ENCODE peak calls at places on chromosome 10, in six cellular contexts. S, B, F, H, C and R are unnamed samples.

GRCh38 chr10:104437226-104437625 is 83.6 kb downstream of the CFAP58 start:
- DNase-seq in S (no peak), F (no peak), C (no peak), B (no peak), H (no peak), R (no peak)

GRCh38 chr10:62306663-62307062 is 38.0 kb upstream of the RTKN2 start:
- DNase-seq in C (no peak), S (no peak), F (peak; percentile 21), H (no peak), B (no peak), R (no peak)

GRCh38 chr10:2106641-2107040 is 369.3 kb upstream of the ADARB2 start:
- DNase-seq in C (no peak), F (no peak), H (no peak), B (no peak), S (no peak), R (no peak)

GRCh38 chr10:116385311-116385710 is 42.3 kb upstream of the PNLIPRP3 start:
- DNase-seq in S (no peak), F (no peak), H (no peak), B (no peak), C (no peak), R (no peak)

GRCh38 chr10:17643339-17643754 is 604 bp upstream of the STAM start:
- DNase-seq in B (peak; percentile 25), S (no peak), C (peak; percentile 84), H (no peak), F (peak; percentile 76), R (no peak)

GRCh38 chr10:18822156-18822555 is 162.9 kb downstream of the ARL5B start:
- DNase-seq in B (no peak), H (peak; percentile 3), S (no peak), F (peak; percentile 21), C (no peak), R (no peak)

GRCh38 chr10:7408003-7408493 is 2.8 kb downstream of the SFMBT2 start:
- DNase-seq in H (no peak), B (no peak), C (peak; percentile 72), S (peak; percentile 27), F (peak; percentile 36), R (no peak)

GRCh38 chr10:15491856-15492255 is 120.8 kb upstream of the FAM171A1 start:
- DNase-seq in C (no peak), B (no peak), S (no peak), H (no peak), F (no peak), R (no peak)

GRCh38 chr10:70887804-70888800 is at the start of gene PCBD1:
- DNase-seq in S (peak; percentile 56), B (no peak), F (peak; percentile 54), H (peak; percentile 48), C (peak; percentile 85), R (no peak)

GRCh38 chr10:80855348-80855971 is 317.8 kb downstream of the SH2D4B start:
- DNase-seq in B (no peak), F (no peak), C (no peak), H (peak; percentile 33), S (no peak), R (peak; percentile 18)

GRCh38 chr10:104260775-104261115 is 6.1 kb downstream of the GSTO1 start:
- DNase-seq in H (no peak), B (no peak), S (no peak), C (no peak), F (peak; percentile 59), R (no peak)

GRCh38 chr10:75203724-75204123 is 6.9 kb upstream of the VDAC2 start:
- DNase-seq in C (no peak), H (no peak), B (no peak), F (no peak), S (no peak), R (no peak)

GRCh38 chr10:93542358-93542791 is 24.1 kb upstream of the FFAR4 start:
- DNase-seq in B (no peak), F (no peak), C (no peak), S (no peak), H (no peak), R (no peak)

GRCh38 chr10:103856497-103857175 is 1.3 kb upstream of the SH3PXD2A start:
- DNase-seq in H (no peak), F (no peak), S (no peak), C (no peak), B (no peak), R (no peak)

GRCh38 chr10:78255796-78256638 is 222.4 kb downstream of the RPS24 start:
- DNase-seq in B (peak; percentile 98), F (peak; percentile 98), S (no peak), C (peak; percentile 52), H (no peak), R (no peak)

GRCh38 chr10:87538092-87538795 is 33.6 kb downstream of the MINPP1 start:
- DNase-seq in S (no peak), C (no peak), F (peak; percentile 18), B (no peak), H (no peak), R (no peak)

GRCh38 chr10:93541402-93542357 is 24.8 kb upstream of the FFAR4 start:
- DNase-seq in H (peak; percentile 16), S (no peak), F (no peak), B (no peak), C (no peak), R (no peak)

GRCh38 chr10:104315486-104315921 is 22.8 kb downstream of the ITPRIP start:
- DNase-seq in F (no peak), C (no peak), S (no peak), H (no peak), B (no peak), R (no peak)

GRCh38 chr10:108783897-108784296 is 1139.4 kb downstream of the XPNPEP1 start:
- DNase-seq in B (no peak), F (peak; percentile 31), C (no peak), H (peak; percentile 65), S (no peak), R (no peak)

GRCh38 chr10:103653581-103654020 is 160.1 kb downstream of the NEURL1 start:
- DNase-seq in B (no peak), H (no peak), S (no peak), F (no peak), C (peak; percentile 58), R (no peak)

GRCh38 chr10:96910488-96911395 is 78.6 kb downstream of the LCOR start:
- DNase-seq in H (peak; percentile 62), C (no peak), S (no peak), F (no peak), B (no peak), R (no peak)

GRCh38 chr10:118571123-118571522 is 24.3 kb downstream of the PRLHR start:
- DNase-seq in B (peak; percentile 39), H (no peak), S (no peak), C (no peak), F (no peak), R (no peak)

GRCh38 chr10:115939101-115939815 is 333.7 kb downstream of the GFRA1 start:
- DNase-seq in H (no peak), F (no peak), C (no peak), S (no peak), B (no peak), R (no peak)

GRCh38 chr10:110008518-110009339 is 945 bp downstream of the ADD3 start:
- DNase-seq in B (no peak), C (peak; percentile 53), F (no peak), H (peak; percentile 81), S (peak; percentile 38), R (no peak)

GRCh38 chr10:48507933-48508830 is 96.7 kb downstream of the ARHGAP22 start:
- DNase-seq in B (no peak), C (no peak), S (no peak), H (no peak), F (no peak), R (no peak)

GRCh38 chr10:42648512-42648911 is 10.1 kb upstream of the ZNF33B start:
- DNase-seq in B (no peak), F (no peak), S (no peak), C (no peak), H (no peak), R (no peak)

DNA sequence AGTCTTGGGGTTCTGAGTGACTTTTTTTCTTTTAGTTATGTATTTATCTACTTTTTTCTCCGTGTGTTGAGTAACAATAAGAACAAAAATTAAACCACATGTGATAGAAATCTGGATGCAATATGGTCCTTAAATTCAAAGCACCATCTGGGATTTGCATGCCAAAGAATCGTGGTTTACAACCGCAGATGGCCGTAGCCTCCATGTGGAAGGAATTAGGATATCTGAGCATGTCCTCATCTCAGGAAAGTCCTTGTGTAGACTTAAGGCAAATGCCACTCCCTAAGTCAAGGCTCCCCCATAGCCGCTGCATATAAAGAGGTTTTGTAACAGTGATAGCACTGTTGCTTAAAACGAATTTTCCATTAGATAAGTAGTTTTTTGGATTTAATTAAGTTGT is 304.0 kb downstream of the ZEB1 start:
- DNase-seq in F (peak; percentile 61), C (no peak), H (no peak), S (no peak), B (peak; percentile 96), R (no peak)
- TF ChIP-seq CTCF in F (no peak), C (peak; percentile 19), H (no peak), S (no peak), B (peak; percentile 20), R (no peak)

DNA sequence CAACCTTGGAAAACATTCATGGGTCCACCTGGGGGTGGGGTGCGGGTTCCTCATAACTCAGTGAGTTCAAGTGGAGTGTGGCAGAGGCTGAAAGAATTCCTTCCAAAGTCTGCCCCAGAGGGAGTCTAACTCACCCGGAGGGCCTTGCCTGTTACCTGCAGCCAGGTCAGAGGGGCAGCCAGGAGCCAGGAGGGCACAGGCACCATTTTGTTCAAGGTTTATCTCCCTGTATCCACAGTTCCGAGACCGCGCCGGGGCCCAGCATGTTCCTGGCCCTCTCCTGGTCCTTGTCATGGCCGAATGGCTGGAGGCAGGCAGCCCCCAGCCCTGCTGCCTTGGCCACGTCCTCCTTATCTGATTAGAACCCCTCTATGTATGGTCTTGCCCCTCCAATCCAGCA is 11.4 kb upstream of the DOCK1 start:
- DNase-seq in H (no peak), F (no peak), S (no peak), B (no peak), C (no peak), R (no peak)
- TF ChIP-seq CTCF in H (no peak), F (no peak), S (no peak), B (no peak), C (no peak), R (no peak)

GRCh38 chr10:114386446-114386845 is 17.9 kb downstream of the AFAP1L2 start:
- DNase-seq in C (no peak), F (no peak), H (peak; percentile 8), S (no peak), B (no peak), R (no peak)
- TF ChIP-seq CTCF in C (no peak), F (no peak), H (peak; percentile 16), S (no peak), B (no peak), R (no peak)

GRCh38 chr10:125691160-125691981 is 8.4 kb upstream of the TEX36 start:
- DNase-seq in B (peak; percentile 67), C (no peak), S (no peak), H (no peak), F (peak; percentile 96), R (no peak)
- TF ChIP-seq CTCF in B (no peak), C (no peak), S (no peak), H (no peak), F (no peak), R (no peak)